ENCODE peak calls at places on chromosomes 13 and 19, in eight cellular contexts. One of them, this sample, is unnamed.

GRCh38 chr19:3479177-3479818 is 1.0 kb downstream of the SMIM24 start:
- DNase-seq in astrocyte of the spinal cord: no peak
- DNase-seq in endothelial cell: no peak
- DNase-seq in endodermal cell: peak
- DNase-seq in uterus: no peak
- DNase-seq in PC-3: peak
- DNase-seq in CD14-positive monocyte: peak
- DNase-seq in bronchial epithelial cell: no peak
- DNase-seq in this sample: no peak

GRCh38 chr13:23509781-23510543 is 60.2 kb upstream of the TNFRSF19 start:
- DNase-seq in astrocyte of the spinal cord: peak
- DNase-seq in endothelial cell: no peak
- DNase-seq in endodermal cell: no peak
- DNase-seq in uterus: no peak
- DNase-seq in PC-3: peak
- DNase-seq in CD14-positive monocyte: no peak
- DNase-seq in bronchial epithelial cell: peak
- DNase-seq in this sample: no peak

GRCh38 chr13:19927117-19927734 is 31.3 kb upstream of the ZMYM2 start:
- DNase-seq in astrocyte of the spinal cord: peak
- DNase-seq in endothelial cell: no peak
- DNase-seq in endodermal cell: no peak
- DNase-seq in uterus: no peak
- DNase-seq in PC-3: peak
- DNase-seq in CD14-positive monocyte: no peak
- DNase-seq in bronchial epithelial cell: peak
- DNase-seq in this sample: no peak

GRCh38 chr19:45070861-45071544 is 5.3 kb downstream of the ZNF296 start:
- DNase-seq in astrocyte of the spinal cord: no peak
- DNase-seq in endothelial cell: no peak
- DNase-seq in endodermal cell: no peak
- DNase-seq in uterus: no peak
- DNase-seq in PC-3: no peak
- DNase-seq in CD14-positive monocyte: no peak
- DNase-seq in bronchial epithelial cell: no peak
- DNase-seq in this sample: no peak

GRCh38 chr19:15251749-15252397 is 19.6 kb upstream of the EPHX3 start:
- DNase-seq in astrocyte of the spinal cord: peak
- DNase-seq in endothelial cell: peak
- DNase-seq in endodermal cell: peak
- DNase-seq in uterus: peak
- DNase-seq in PC-3: peak
- DNase-seq in CD14-positive monocyte: no peak
- DNase-seq in bronchial epithelial cell: peak
- DNase-seq in this sample: peak

GRCh38 chr19:35141627-35142401 is 1.2 kb upstream of the FXYD7 start:
- DNase-seq in astrocyte of the spinal cord: no peak
- DNase-seq in endothelial cell: no peak
- DNase-seq in endodermal cell: peak
- DNase-seq in uterus: peak
- DNase-seq in PC-3: no peak
- DNase-seq in CD14-positive monocyte: no peak
- DNase-seq in bronchial epithelial cell: no peak
- DNase-seq in this sample: no peak

GRCh38 chr13:112447761-112448603 is 71.8 kb downstream of the SPACA7 start:
- DNase-seq in astrocyte of the spinal cord: no peak
- DNase-seq in endothelial cell: no peak
- DNase-seq in endodermal cell: peak
- DNase-seq in uterus: no peak
- DNase-seq in PC-3: no peak
- DNase-seq in CD14-positive monocyte: no peak
- DNase-seq in bronchial epithelial cell: no peak
- DNase-seq in this sample: no peak

GRCh38 chr19:28727133-28727834 is 485.7 kb downstream of the UQCRFS1 start:
- DNase-seq in astrocyte of the spinal cord: no peak
- DNase-seq in endothelial cell: peak
- DNase-seq in endodermal cell: peak
- DNase-seq in uterus: no peak
- DNase-seq in PC-3: no peak
- DNase-seq in CD14-positive monocyte: no peak
- DNase-seq in bronchial epithelial cell: no peak
- DNase-seq in this sample: no peak

GRCh38 chr19:3785464-3785937 is 680 bp downstream of the MATK start:
- DNase-seq in astrocyte of the spinal cord: no peak
- DNase-seq in endothelial cell: no peak
- DNase-seq in endodermal cell: peak
- DNase-seq in uterus: no peak
- DNase-seq in PC-3: no peak
- DNase-seq in CD14-positive monocyte: no peak
- DNase-seq in bronchial epithelial cell: no peak
- DNase-seq in this sample: no peak

GRCh38 chr13:39148513-39148961 is 110.3 kb downstream of the NHLRC3 start:
- DNase-seq in astrocyte of the spinal cord: peak
- DNase-seq in endothelial cell: no peak
- DNase-seq in endodermal cell: peak
- DNase-seq in uterus: no peak
- DNase-seq in PC-3: no peak
- DNase-seq in CD14-positive monocyte: no peak
- DNase-seq in bronchial epithelial cell: peak
- DNase-seq in this sample: no peak

GRCh38 chr13:114131581-114132418 is 623 bp downstream of the RASA3 start:
- DNase-seq in astrocyte of the spinal cord: peak
- DNase-seq in endothelial cell: no peak
- DNase-seq in endodermal cell: no peak
- DNase-seq in uterus: no peak
- DNase-seq in PC-3: no peak
- DNase-seq in CD14-positive monocyte: no peak
- DNase-seq in bronchial epithelial cell: no peak
- DNase-seq in this sample: peak

GRCh38 chr19:53927745-53928144 is 18.7 kb downstream of the CACNG7 start:
- DNase-seq in astrocyte of the spinal cord: peak
- DNase-seq in endothelial cell: peak
- DNase-seq in endodermal cell: peak
- DNase-seq in uterus: no peak
- DNase-seq in PC-3: peak
- DNase-seq in CD14-positive monocyte: no peak
- DNase-seq in bronchial epithelial cell: peak
- DNase-seq in this sample: peak

GRCh38 chr13:113083022-113083373 is 22.6 kb upstream of the F7 start:
- DNase-seq in astrocyte of the spinal cord: no peak
- DNase-seq in endothelial cell: no peak
- DNase-seq in endodermal cell: no peak
- DNase-seq in uterus: no peak
- DNase-seq in PC-3: no peak
- DNase-seq in CD14-positive monocyte: no peak
- DNase-seq in bronchial epithelial cell: no peak
- DNase-seq in this sample: no peak

GRCh38 chr19:11420429-11420893 is 1.3 kb upstream of the RGL3 start:
- DNase-seq in astrocyte of the spinal cord: no peak
- DNase-seq in endothelial cell: no peak
- DNase-seq in endodermal cell: peak
- DNase-seq in uterus: peak
- DNase-seq in PC-3: no peak
- DNase-seq in CD14-positive monocyte: no peak
- DNase-seq in bronchial epithelial cell: no peak
- DNase-seq in this sample: no peak

GRCh38 chr13:30824651-30825050 is 81.4 kb upstream of the MEDAG start:
- DNase-seq in astrocyte of the spinal cord: no peak
- DNase-seq in endothelial cell: no peak
- DNase-seq in endodermal cell: peak
- DNase-seq in uterus: no peak
- DNase-seq in PC-3: no peak
- DNase-seq in CD14-positive monocyte: peak
- DNase-seq in bronchial epithelial cell: no peak
- DNase-seq in this sample: no peak

GRCh38 chr19:33186835-33187540 is 7.1 kb upstream of the LRP3 start:
- DNase-seq in astrocyte of the spinal cord: no peak
- DNase-seq in endothelial cell: no peak
- DNase-seq in endodermal cell: peak
- DNase-seq in uterus: no peak
- DNase-seq in PC-3: no peak
- DNase-seq in CD14-positive monocyte: no peak
- DNase-seq in bronchial epithelial cell: no peak
- DNase-seq in this sample: no peak

GRCh38 chr19:53868892-53869804 is 1.5 kb downstream of the MYADM start:
- DNase-seq in astrocyte of the spinal cord: peak
- DNase-seq in endothelial cell: peak
- DNase-seq in endodermal cell: peak
- DNase-seq in uterus: peak
- DNase-seq in PC-3: peak
- DNase-seq in CD14-positive monocyte: peak
- DNase-seq in bronchial epithelial cell: peak
- DNase-seq in this sample: peak

GRCh38 chr19:31127132-31127967 is 221.9 kb downstream of the TSHZ3 start:
- DNase-seq in astrocyte of the spinal cord: peak
- DNase-seq in endothelial cell: no peak
- DNase-seq in endodermal cell: peak
- DNase-seq in uterus: peak
- DNase-seq in PC-3: peak
- DNase-seq in CD14-positive monocyte: no peak
- DNase-seq in bronchial epithelial cell: peak
- DNase-seq in this sample: no peak

GRCh38 chr19:45253396-45254027 is 2.4 kb downstream of the MARK4 start:
- DNase-seq in astrocyte of the spinal cord: peak
- DNase-seq in endothelial cell: no peak
- DNase-seq in endodermal cell: no peak
- DNase-seq in uterus: no peak
- DNase-seq in PC-3: no peak
- DNase-seq in CD14-positive monocyte: no peak
- DNase-seq in bronchial epithelial cell: peak
- DNase-seq in this sample: no peak

GRCh38 chr13:114177245-114178010 is 1.6 kb upstream of the CFAP97D2 start:
- DNase-seq in astrocyte of the spinal cord: no peak
- DNase-seq in endothelial cell: no peak
- DNase-seq in endodermal cell: no peak
- DNase-seq in uterus: no peak
- DNase-seq in PC-3: no peak
- DNase-seq in CD14-positive monocyte: no peak
- DNase-seq in bronchial epithelial cell: no peak
- DNase-seq in this sample: no peak

GRCh38 chr19:35332817-35333216 is 3.8 kb downstream of the CD22 start:
- DNase-seq in astrocyte of the spinal cord: no peak
- DNase-seq in endothelial cell: no peak
- DNase-seq in endodermal cell: no peak
- DNase-seq in uterus: no peak
- DNase-seq in PC-3: no peak
- DNase-seq in CD14-positive monocyte: no peak
- DNase-seq in bronchial epithelial cell: no peak
- DNase-seq in this sample: no peak

GRCh38 chr13:54637377-54637776 is 1608.8 kb downstream of the OLFM4 start:
- DNase-seq in astrocyte of the spinal cord: peak
- DNase-seq in endothelial cell: no peak
- DNase-seq in endodermal cell: peak
- DNase-seq in uterus: no peak
- DNase-seq in PC-3: peak
- DNase-seq in CD14-positive monocyte: no peak
- DNase-seq in bronchial epithelial cell: peak
- DNase-seq in this sample: no peak

GRCh38 chr13:113875829-113876228 is 12.0 kb upstream of the GAS6 start:
- DNase-seq in astrocyte of the spinal cord: no peak
- DNase-seq in endothelial cell: no peak
- DNase-seq in endodermal cell: no peak
- DNase-seq in uterus: no peak
- DNase-seq in PC-3: no peak
- DNase-seq in CD14-positive monocyte: no peak
- DNase-seq in bronchial epithelial cell: no peak
- DNase-seq in this sample: no peak

GRCh38 chr13:28485097-28485496 is 9.8 kb downstream of the FLT1 start:
- DNase-seq in astrocyte of the spinal cord: no peak
- DNase-seq in endothelial cell: no peak
- DNase-seq in endodermal cell: no peak
- DNase-seq in uterus: no peak
- DNase-seq in PC-3: no peak
- DNase-seq in CD14-positive monocyte: no peak
- DNase-seq in bronchial epithelial cell: no peak
- DNase-seq in this sample: no peak

GRCh38 chr13:28485551-28485950 is 9.4 kb downstream of the FLT1 start:
- DNase-seq in astrocyte of the spinal cord: no peak
- DNase-seq in endothelial cell: no peak
- DNase-seq in endodermal cell: peak
- DNase-seq in uterus: no peak
- DNase-seq in PC-3: no peak
- DNase-seq in CD14-positive monocyte: no peak
- DNase-seq in bronchial epithelial cell: no peak
- DNase-seq in this sample: no peak

GRCh38 chr13:28483313-28483931 is 11.5 kb downstream of the FLT1 start:
- DNase-seq in astrocyte of the spinal cord: no peak
- DNase-seq in endothelial cell: no peak
- DNase-seq in endodermal cell: no peak
- DNase-seq in uterus: no peak
- DNase-seq in PC-3: no peak
- DNase-seq in CD14-positive monocyte: no peak
- DNase-seq in bronchial epithelial cell: no peak
- DNase-seq in this sample: no peak

GRCh38 chr13:28488376-28489005 is 6.4 kb downstream of the FLT1 start:
- DNase-seq in astrocyte of the spinal cord: no peak
- DNase-seq in endothelial cell: no peak
- DNase-seq in endodermal cell: no peak
- DNase-seq in uterus: no peak
- DNase-seq in PC-3: no peak
- DNase-seq in CD14-positive monocyte: no peak
- DNase-seq in bronchial epithelial cell: no peak
- DNase-seq in this sample: no peak

GRCh38 chr13:28486144-28486543 is 8.8 kb downstream of the FLT1 start:
- DNase-seq in astrocyte of the spinal cord: no peak
- DNase-seq in endothelial cell: no peak
- DNase-seq in endodermal cell: no peak
- DNase-seq in uterus: no peak
- DNase-seq in PC-3: no peak
- DNase-seq in CD14-positive monocyte: no peak
- DNase-seq in bronchial epithelial cell: no peak
- DNase-seq in this sample: no peak
- TF ChIP-seq CTCF in astrocyte of the spinal cord: no peak
- TF ChIP-seq CTCF in endothelial cell: no peak
- TF ChIP-seq CTCF in endodermal cell: no peak
- TF ChIP-seq CTCF in uterus: no peak
- TF ChIP-seq CTCF in PC-3: no peak
- TF ChIP-seq CTCF in CD14-positive monocyte: no peak
- TF ChIP-seq CTCF in bronchial epithelial cell: no peak
- TF ChIP-seq CTCF in this sample: no peak

GRCh38 chr19:7980168-7980567 is 25.3 kb downstream of the ELAVL1 start:
- DNase-seq in astrocyte of the spinal cord: no peak
- DNase-seq in endothelial cell: no peak
- DNase-seq in endodermal cell: no peak
- DNase-seq in uterus: no peak
- DNase-seq in PC-3: no peak
- DNase-seq in CD14-positive monocyte: peak
- DNase-seq in bronchial epithelial cell: no peak
- DNase-seq in this sample: no peak
- TF ChIP-seq CTCF in astrocyte of the spinal cord: no peak
- TF ChIP-seq CTCF in endothelial cell: no peak
- TF ChIP-seq CTCF in endodermal cell: no peak
- TF ChIP-seq CTCF in uterus: no peak
- TF ChIP-seq CTCF in PC-3: no peak
- TF ChIP-seq CTCF in CD14-positive monocyte: no peak
- TF ChIP-seq CTCF in bronchial epithelial cell: no peak
- TF ChIP-seq CTCF in this sample: no peak

GRCh38 chr13:68124437-68125086 is 894.4 kb upstream of the PCDH9 start:
- DNase-seq in astrocyte of the spinal cord: no peak
- DNase-seq in endothelial cell: no peak
- DNase-seq in endodermal cell: no peak
- DNase-seq in uterus: no peak
- DNase-seq in PC-3: no peak
- DNase-seq in CD14-positive monocyte: no peak
- DNase-seq in bronchial epithelial cell: peak
- DNase-seq in this sample: no peak
- TF ChIP-seq CTCF in astrocyte of the spinal cord: no peak
- TF ChIP-seq CTCF in endothelial cell: no peak
- TF ChIP-seq CTCF in endodermal cell: no peak
- TF ChIP-seq CTCF in uterus: no peak
- TF ChIP-seq CTCF in PC-3: no peak
- TF ChIP-seq CTCF in CD14-positive monocyte: no peak
- TF ChIP-seq CTCF in bronchial epithelial cell: no peak
- TF ChIP-seq CTCF in this sample: no peak

GRCh38 chr19:49213791-49214190 is 56.2 kb downstream of the TRPM4 start:
- DNase-seq in astrocyte of the spinal cord: no peak
- DNase-seq in endothelial cell: no peak
- DNase-seq in endodermal cell: peak
- DNase-seq in uterus: no peak
- DNase-seq in PC-3: peak
- DNase-seq in CD14-positive monocyte: no peak
- DNase-seq in bronchial epithelial cell: no peak
- DNase-seq in this sample: no peak
- TF ChIP-seq CTCF in astrocyte of the spinal cord: no peak
- TF ChIP-seq CTCF in endothelial cell: no peak
- TF ChIP-seq CTCF in endodermal cell: peak
- TF ChIP-seq CTCF in uterus: no peak
- TF ChIP-seq CTCF in PC-3: peak
- TF ChIP-seq CTCF in CD14-positive monocyte: no peak
- TF ChIP-seq CTCF in bronchial epithelial cell: no peak
- TF ChIP-seq CTCF in this sample: no peak

This sample was measured in progenitor cell of endocrine pancreas.